ENCODE peak calls at places on chromosomes 4 and X, in nine cellular contexts. One of them, this sample, is unnamed.

GRCh38 chrX:144637731-144638130 is 609.6 kb upstream of the SPANXN1 start:
- DNase-seq in Caco-2: no peak
- DNase-seq in heart left ventricle: no peak
- DNase-seq in GM12865: no peak
- DNase-seq in uterus: no peak
- DNase-seq in transverse colon: no peak
- DNase-seq in lower lobe of right lung: no peak
- DNase-seq in fibroblast of the aortic adventitia: no peak
- DNase-seq in left ventricle myocardium inferior: no peak
- DNase-seq in this sample: no peak

GRCh38 chrX:12142661-12143060 is 4.4 kb downstream of the FRMPD4 start:
- DNase-seq in fibroblast of the aortic adventitia: no peak
- DNase-seq in GM12865: no peak
- DNase-seq in lower lobe of right lung: no peak
- DNase-seq in uterus: no peak
- DNase-seq in heart left ventricle: no peak
- DNase-seq in transverse colon: no peak
- DNase-seq in Caco-2: no peak
- DNase-seq in left ventricle myocardium inferior: no peak
- DNase-seq in this sample: no peak

GRCh38 chr4:101328063-101328602 is 19.2 kb downstream of the PPP3CA start:
- DNase-seq in Caco-2: no peak
- DNase-seq in transverse colon: no peak
- DNase-seq in GM12865: peak; percentile 75
- DNase-seq in left ventricle myocardium inferior: no peak
- DNase-seq in uterus: no peak
- DNase-seq in fibroblast of the aortic adventitia: no peak
- DNase-seq in heart left ventricle: no peak
- DNase-seq in lower lobe of right lung: no peak
- DNase-seq in this sample: peak; percentile 25

GRCh38 chrX:150465856-150466775 is 102.3 kb upstream of the MTM1 start:
- DNase-seq in lower lobe of right lung: no peak
- DNase-seq in GM12865: no peak
- DNase-seq in heart left ventricle: no peak
- DNase-seq in fibroblast of the aortic adventitia: no peak
- DNase-seq in left ventricle myocardium inferior: no peak
- DNase-seq in transverse colon: no peak
- DNase-seq in uterus: no peak
- DNase-seq in Caco-2: no peak
- DNase-seq in this sample: no peak

GRCh38 chr4:160034501-160034900 is 931.6 kb downstream of the RAPGEF2 start:
- DNase-seq in Caco-2: no peak
- DNase-seq in fibroblast of the aortic adventitia: no peak
- DNase-seq in GM12865: no peak
- DNase-seq in lower lobe of right lung: no peak
- DNase-seq in uterus: no peak
- DNase-seq in heart left ventricle: no peak
- DNase-seq in transverse colon: no peak
- DNase-seq in left ventricle myocardium inferior: no peak
- DNase-seq in this sample: no peak

GRCh38 chr4:116688536-116688935 is 396.8 kb downstream of the TRAM1L1 start:
- DNase-seq in GM12865: no peak
- DNase-seq in uterus: no peak
- DNase-seq in Caco-2: no peak
- DNase-seq in transverse colon: no peak
- DNase-seq in heart left ventricle: no peak
- DNase-seq in left ventricle myocardium inferior: no peak
- DNase-seq in lower lobe of right lung: no peak
- DNase-seq in fibroblast of the aortic adventitia: no peak
- DNase-seq in this sample: no peak

GRCh38 chr4:181030961-181031360 is 1212.2 kb upstream of the TENM3 start:
- DNase-seq in lower lobe of right lung: no peak
- DNase-seq in transverse colon: no peak
- DNase-seq in heart left ventricle: no peak
- DNase-seq in fibroblast of the aortic adventitia: peak; percentile 91
- DNase-seq in uterus: no peak
- DNase-seq in left ventricle myocardium inferior: no peak
- DNase-seq in Caco-2: no peak
- DNase-seq in GM12865: no peak
- DNase-seq in this sample: no peak

GRCh38 chr4:122776916-122777315 is 44.4 kb downstream of the BBS12 start:
- DNase-seq in left ventricle myocardium inferior: no peak
- DNase-seq in transverse colon: peak; percentile 65
- DNase-seq in uterus: no peak
- DNase-seq in fibroblast of the aortic adventitia: peak; percentile 55
- DNase-seq in lower lobe of right lung: no peak
- DNase-seq in heart left ventricle: no peak
- DNase-seq in Caco-2: no peak
- DNase-seq in GM12865: no peak
- DNase-seq in this sample: no peak

GRCh38 chr4:159160242-159160641 is 57.4 kb downstream of the RAPGEF2 start:
- DNase-seq in fibroblast of the aortic adventitia: peak; percentile 39
- DNase-seq in lower lobe of right lung: no peak
- DNase-seq in left ventricle myocardium inferior: no peak
- DNase-seq in uterus: no peak
- DNase-seq in Caco-2: no peak
- DNase-seq in heart left ventricle: no peak
- DNase-seq in GM12865: no peak
- DNase-seq in transverse colon: no peak
- DNase-seq in this sample: no peak

GRCh38 chrX:40644821-40645358 is 2.5 kb downstream of the CXorf38 start:
- DNase-seq in left ventricle myocardium inferior: peak; percentile 25
- DNase-seq in uterus: peak; percentile 68
- DNase-seq in lower lobe of right lung: peak; percentile 57
- DNase-seq in GM12865: peak; percentile 64
- DNase-seq in heart left ventricle: peak; percentile 62
- DNase-seq in transverse colon: peak; percentile 77
- DNase-seq in fibroblast of the aortic adventitia: peak; percentile 78
- DNase-seq in Caco-2: no peak
- DNase-seq in this sample: peak; percentile 54

GRCh38 chr4:17368408-17368807 is 143.5 kb downstream of the QDPR start:
- DNase-seq in left ventricle myocardium inferior: no peak
- DNase-seq in lower lobe of right lung: no peak
- DNase-seq in uterus: no peak
- DNase-seq in transverse colon: no peak
- DNase-seq in fibroblast of the aortic adventitia: no peak
- DNase-seq in GM12865: no peak
- DNase-seq in heart left ventricle: no peak
- DNase-seq in Caco-2: no peak
- DNase-seq in this sample: no peak

GRCh38 chr4:110005461-110006056 is 92.9 kb downstream of the EGF start:
- DNase-seq in lower lobe of right lung: no peak
- DNase-seq in GM12865: peak; percentile 75
- DNase-seq in fibroblast of the aortic adventitia: peak; percentile 84
- DNase-seq in uterus: no peak
- DNase-seq in Caco-2: peak; percentile 41
- DNase-seq in transverse colon: no peak
- DNase-seq in heart left ventricle: no peak
- DNase-seq in left ventricle myocardium inferior: no peak
- DNase-seq in this sample: peak; percentile 39

GRCh38 chr4:7778524-7779193 is 161.0 kb downstream of the AFAP1 start:
- DNase-seq in transverse colon: no peak
- DNase-seq in Caco-2: no peak
- DNase-seq in fibroblast of the aortic adventitia: peak; percentile 27
- DNase-seq in GM12865: no peak
- DNase-seq in left ventricle myocardium inferior: no peak
- DNase-seq in lower lobe of right lung: no peak
- DNase-seq in uterus: no peak
- DNase-seq in heart left ventricle: no peak
- DNase-seq in this sample: no peak

GRCh38 chrX:153530411-153531145 is 13.1 kb downstream of the ATP2B3 start:
- DNase-seq in GM12865: no peak
- DNase-seq in heart left ventricle: no peak
- DNase-seq in left ventricle myocardium inferior: no peak
- DNase-seq in uterus: no peak
- DNase-seq in transverse colon: no peak
- DNase-seq in fibroblast of the aortic adventitia: no peak
- DNase-seq in lower lobe of right lung: no peak
- DNase-seq in Caco-2: no peak
- DNase-seq in this sample: no peak

GRCh38 chr4:141074098-141074878 is 59.0 kb downstream of the RNF150 start:
- DNase-seq in fibroblast of the aortic adventitia: peak; percentile 3
- DNase-seq in left ventricle myocardium inferior: no peak
- DNase-seq in GM12865: peak; percentile 43
- DNase-seq in uterus: no peak
- DNase-seq in heart left ventricle: peak; percentile 42
- DNase-seq in transverse colon: no peak
- DNase-seq in Caco-2: no peak
- DNase-seq in lower lobe of right lung: no peak
- DNase-seq in this sample: no peak

DNA sequence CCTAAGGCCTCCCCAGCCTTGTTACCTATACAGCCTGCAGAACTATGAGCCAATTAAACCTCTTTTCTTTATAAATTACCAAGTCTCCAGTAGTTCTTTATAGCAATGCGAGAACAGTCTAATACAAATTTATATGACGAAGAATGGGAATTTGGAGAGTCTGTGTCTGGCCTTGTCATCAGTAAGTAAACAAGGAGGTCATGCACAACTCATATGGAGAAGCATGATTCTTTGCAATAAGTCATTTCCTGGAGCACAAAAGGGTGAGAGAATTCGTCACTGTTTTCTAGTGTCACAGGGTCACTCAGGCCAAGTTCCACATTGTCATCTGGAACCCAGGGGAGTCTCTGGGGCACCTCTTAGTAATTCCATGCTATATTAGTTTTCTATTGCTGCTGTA is 49.0 kb upstream of the HS6ST2 start:
- DNase-seq in fibroblast of the aortic adventitia: no peak
- DNase-seq in Caco-2: no peak
- DNase-seq in transverse colon: no peak
- DNase-seq in heart left ventricle: no peak
- DNase-seq in lower lobe of right lung: no peak
- DNase-seq in uterus: no peak
- DNase-seq in GM12865: no peak
- DNase-seq in left ventricle myocardium inferior: no peak
- DNase-seq in this sample: no peak
- TF ChIP-seq CTCF in fibroblast of the aortic adventitia: no peak
- TF ChIP-seq CTCF in Caco-2: no peak
- TF ChIP-seq CTCF in transverse colon: no peak
- TF ChIP-seq CTCF in heart left ventricle: no peak
- TF ChIP-seq CTCF in lower lobe of right lung: no peak
- TF ChIP-seq CTCF in uterus: no peak
- TF ChIP-seq CTCF in GM12865: no peak
- TF ChIP-seq CTCF in left ventricle myocardium inferior: no peak
- TF ChIP-seq CTCF in this sample: no peak

GRCh38 chr4:26345541-26345940 is 24.7 kb downstream of the RBPJ start:
- DNase-seq in left ventricle myocardium inferior: no peak
- DNase-seq in uterus: no peak
- DNase-seq in heart left ventricle: no peak
- DNase-seq in transverse colon: no peak
- DNase-seq in fibroblast of the aortic adventitia: no peak
- DNase-seq in Caco-2: no peak
- DNase-seq in lower lobe of right lung: no peak
- DNase-seq in GM12865: no peak
- DNase-seq in this sample: no peak

GRCh38 chr4:26343041-26343403 is 22.2 kb downstream of the RBPJ start:
- DNase-seq in heart left ventricle: no peak
- DNase-seq in transverse colon: no peak
- DNase-seq in GM12865: no peak
- DNase-seq in left ventricle myocardium inferior: no peak
- DNase-seq in fibroblast of the aortic adventitia: peak; percentile 36
- DNase-seq in lower lobe of right lung: no peak
- DNase-seq in uterus: no peak
- DNase-seq in Caco-2: no peak
- DNase-seq in this sample: no peak

GRCh38 chr4:26346203-26346620 is 25.4 kb downstream of the RBPJ start:
- DNase-seq in GM12865: peak; percentile 60
- DNase-seq in fibroblast of the aortic adventitia: peak; percentile 58
- DNase-seq in transverse colon: no peak
- DNase-seq in heart left ventricle: no peak
- DNase-seq in uterus: no peak
- DNase-seq in left ventricle myocardium inferior: no peak
- DNase-seq in Caco-2: no peak
- DNase-seq in lower lobe of right lung: no peak
- DNase-seq in this sample: no peak

GRCh38 chr4:26342328-26343040 is 21.7 kb downstream of the RBPJ start:
- DNase-seq in Caco-2: peak; percentile 3
- DNase-seq in GM12865: no peak
- DNase-seq in left ventricle myocardium inferior: no peak
- DNase-seq in transverse colon: no peak
- DNase-seq in lower lobe of right lung: no peak
- DNase-seq in heart left ventricle: no peak
- DNase-seq in uterus: no peak
- DNase-seq in fibroblast of the aortic adventitia: peak; percentile 83
- DNase-seq in this sample: no peak

DNA sequence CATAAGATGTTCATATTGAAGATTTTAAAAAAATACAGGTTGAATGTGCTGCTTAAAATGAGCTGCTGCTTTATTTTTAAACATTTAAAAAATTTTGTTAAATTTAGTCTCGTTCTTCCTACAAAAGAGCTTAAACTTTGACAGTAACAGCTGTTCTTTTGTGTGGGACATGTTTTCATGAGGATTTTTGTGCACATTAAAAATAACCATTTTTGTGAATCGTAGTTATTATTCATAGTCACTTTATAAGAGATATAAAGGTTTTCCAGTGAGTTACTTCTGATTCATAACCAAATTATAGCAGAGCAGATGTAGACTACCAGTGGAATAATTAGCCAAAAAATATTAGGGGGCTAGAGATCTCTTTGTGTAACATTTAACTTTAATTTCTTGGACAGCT is 24.1 kb downstream of the RBPJ start:
- DNase-seq in fibroblast of the aortic adventitia: no peak
- DNase-seq in Caco-2: no peak
- DNase-seq in transverse colon: no peak
- DNase-seq in GM12865: no peak
- DNase-seq in uterus: no peak
- DNase-seq in heart left ventricle: no peak
- DNase-seq in left ventricle myocardium inferior: no peak
- DNase-seq in lower lobe of right lung: no peak
- DNase-seq in this sample: no peak
- H3K4me3 ChIP-seq in fibroblast of the aortic adventitia: no peak overlapping the region
- H3K4me3 ChIP-seq in Caco-2: no peak overlapping the region
- H3K4me3 ChIP-seq in transverse colon: no peak overlapping the region
- H3K4me3 ChIP-seq in GM12865: no peak overlapping the region
- H3K4me3 ChIP-seq in uterus: no peak overlapping the region
- H3K4me3 ChIP-seq in heart left ventricle: no peak overlapping the region
- H3K4me3 ChIP-seq in left ventricle myocardium inferior: no peak overlapping the region
- H3K4me3 ChIP-seq in lower lobe of right lung: no peak overlapping the region
- H3K4me3 ChIP-seq in this sample: no peak overlapping the region

DNA sequence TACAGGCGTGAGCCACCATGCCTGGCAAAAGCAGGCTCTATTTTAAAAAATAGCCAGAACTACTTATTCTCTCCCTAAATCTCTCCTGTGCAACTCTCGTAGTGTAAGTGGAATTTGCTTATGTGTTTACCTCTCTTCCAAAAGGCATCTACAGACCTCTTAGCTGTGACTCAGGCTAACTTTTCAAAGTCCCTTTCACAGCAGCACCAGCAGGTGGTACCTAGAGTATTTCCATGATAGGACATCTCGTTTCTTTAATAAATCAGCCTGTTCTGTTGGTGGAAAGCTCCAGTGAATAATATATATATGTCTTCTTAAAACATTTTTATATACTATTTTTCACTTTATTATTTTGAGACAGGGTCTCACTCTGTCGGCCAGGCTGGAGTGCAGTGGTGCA is 89.0 kb downstream of the NSUN7 start:
- DNase-seq in heart left ventricle: no peak
- DNase-seq in transverse colon: no peak
- DNase-seq in fibroblast of the aortic adventitia: no peak
- DNase-seq in GM12865: no peak
- DNase-seq in lower lobe of right lung: no peak
- DNase-seq in uterus: no peak
- DNase-seq in left ventricle myocardium inferior: no peak
- DNase-seq in Caco-2: no peak
- DNase-seq in this sample: no peak
- TF ChIP-seq CTCF in heart left ventricle: no peak
- TF ChIP-seq CTCF in transverse colon: no peak
- TF ChIP-seq CTCF in fibroblast of the aortic adventitia: no peak
- TF ChIP-seq CTCF in GM12865: peak; percentile 16
- TF ChIP-seq CTCF in lower lobe of right lung: no peak
- TF ChIP-seq CTCF in uterus: no peak
- TF ChIP-seq CTCF in left ventricle myocardium inferior: no peak
- TF ChIP-seq CTCF in Caco-2: no peak
- TF ChIP-seq CTCF in this sample: peak; percentile 26

GRCh38 chr4:48339642-48340041 is 1.7 kb upstream of the SLAIN2 start:
- DNase-seq in lower lobe of right lung: no peak
- DNase-seq in GM12865: no peak
- DNase-seq in fibroblast of the aortic adventitia: no peak
- DNase-seq in transverse colon: no peak
- DNase-seq in heart left ventricle: no peak
- DNase-seq in left ventricle myocardium inferior: no peak
- DNase-seq in uterus: no peak
- DNase-seq in Caco-2: no peak
- DNase-seq in this sample: no peak
- H3K4me3 ChIP-seq in lower lobe of right lung: no peak overlapping the region
- H3K4me3 ChIP-seq in GM12865: no peak overlapping the region
- H3K4me3 ChIP-seq in fibroblast of the aortic adventitia: no peak overlapping the region
- H3K4me3 ChIP-seq in transverse colon: no peak overlapping the region
- H3K4me3 ChIP-seq in heart left ventricle: no peak overlapping the region
- H3K4me3 ChIP-seq in left ventricle myocardium inferior: no peak overlapping the region
- H3K4me3 ChIP-seq in uterus: no peak overlapping the region
- H3K4me3 ChIP-seq in Caco-2: peak overlapping the region; percentile 50
- H3K4me3 ChIP-seq in this sample: no peak overlapping the region

This sample was measured in GM06990.